ENCODE peak calls at places on chromosomes 5 and 9, in seven cellular contexts. U is transverse colon; A is activated naive CD8-positive, alpha-beta T cell treated with anti-CD3 and anti-CD28 coated beads, Interleukin-2, amount 10 ng/mL, durations not matched to agents 7 days and 5 days; H is DMS79; T is stimulated activated CD4-positive, alpha-beta T cell treated with anti-CD3 and anti-CD28 coated beads, Interleukin-1b, Interleukin-23, amount 100 ng/mL, for 1 hour; M is smooth muscle cell of the brain vasculature; Q is activated T-helper 1 cell treated with anti-CD3 and anti-CD28 coated beads, Interleukin-2, amount 50 U/mL, for 16 hours. F is an unnamed sample.

GRCh38 chr5:171533153-171533552 is 113.7 kb downstream of the FGF18 start:
- DNase-seq in U (no peak), A (no peak), H (no peak), T (no peak), M (no peak), Q (no peak), F (no peak)

GRCh38 chr5:132962429-132962928 is 955 bp downstream of the AFF4 start:
- DNase-seq in U (peak), A (no peak), H (peak), T (no peak), M (peak), Q (no peak), F (peak)

GRCh38 chr5:112418412-112419049 is 546 bp downstream of the EPB41L4A start:
- DNase-seq in U (peak), A (peak), H (peak), T (no peak), M (no peak), Q (no peak), F (no peak)

GRCh38 chr5:77431286-77431685 is 60.8 kb downstream of the WDR41 start:
- DNase-seq in U (no peak), A (no peak), H (no peak), T (no peak), M (no peak), Q (no peak), F (peak)

GRCh38 chr9:127283917-127284316 is 19.3 kb downstream of the GARNL3 start:
- DNase-seq in U (peak), A (no peak), H (no peak), T (no peak), M (no peak), Q (no peak), F (peak)

GRCh38 chr5:159883522-159883950 is 32.7 kb upstream of the ADRA1B start:
- DNase-seq in U (no peak), A (no peak), H (no peak), T (no peak), M (no peak), Q (no peak), F (peak)

GRCh38 chr5:149221731-149222342 is 49.8 kb upstream of the AFAP1L1 start:
- DNase-seq in U (no peak), A (no peak), H (no peak), T (no peak), M (no peak), Q (no peak), F (peak)

GRCh38 chr9:78213696-78214095 is 22.2 kb upstream of the CEP78 start:
- DNase-seq in U (no peak), A (no peak), H (no peak), T (no peak), M (no peak), Q (no peak), F (peak)

GRCh38 chr5:23343121-23343520 is 164.3 kb upstream of the PRDM9 start:
- DNase-seq in U (no peak), A (no peak), H (no peak), T (no peak), M (no peak), Q (no peak), F (no peak)

GRCh38 chr5:81393783-81394718 is at the start of gene ACOT12:
- DNase-seq in U (no peak), A (peak), H (no peak), T (no peak), M (no peak), Q (no peak), F (peak)

GRCh38 chr5:123670981-123671557 is 159.1 kb downstream of the CSNK1G3 start:
- DNase-seq in U (peak), A (no peak), H (no peak), T (no peak), M (no peak), Q (no peak), F (peak)

GRCh38 chr5:141105350-141105749 is 5.1 kb downstream of the PCDHB3 start:
- DNase-seq in U (no peak), A (no peak), H (no peak), T (no peak), M (no peak), Q (no peak), F (no peak)

GRCh38 chr9:127540664-127541041 is 71.4 kb upstream of the STXBP1 start:
- DNase-seq in U (no peak), A (no peak), H (no peak), T (no peak), M (no peak), Q (no peak), F (peak)

GRCh38 chr9:108586451-108586850 is 269.3 kb downstream of the ACTL7B start:
- DNase-seq in U (no peak), A (no peak), H (no peak), T (no peak), M (no peak), Q (no peak), F (no peak)

GRCh38 chr9:127904888-127905728 is 5.7 kb upstream of the ST6GALNAC6 start:
- DNase-seq in U (peak), A (peak), H (no peak), T (peak), M (no peak), Q (peak), F (no peak)

GRCh38 chr5:111385970-111386831 is 126.1 kb downstream of the STARD4 start:
- DNase-seq in U (no peak), A (no peak), H (peak), T (no peak), M (no peak), Q (no peak), F (no peak)

GRCh38 chr9:81719972-81720371 is 30.6 kb upstream of the TLE1 start:
- DNase-seq in U (no peak), A (no peak), H (no peak), T (no peak), M (no peak), Q (no peak), F (no peak)

GRCh38 chr9:68898781-68899439 is 115.0 kb downstream of the PRKACG start:
- DNase-seq in U (no peak), A (no peak), H (no peak), T (no peak), M (no peak), Q (no peak), F (no peak)

GRCh38 chr5:139431706-139432105 is 7.6 kb downstream of the DNAJC18 start:
- DNase-seq in U (no peak), A (no peak), H (no peak), T (no peak), M (no peak), Q (no peak), F (peak)

GRCh38 chr5:83714780-83715179 is 5.9 kb downstream of the HAPLN1 start:
- DNase-seq in U (no peak), A (no peak), H (no peak), T (no peak), M (no peak), Q (no peak), F (no peak)

GRCh38 chr9:115944166-115944948 is 209.2 kb upstream of the PAPPA start:
- DNase-seq in U (peak), A (no peak), H (no peak), T (no peak), M (peak), Q (no peak), F (peak)

GRCh38 chr9:123543492-123543891 is 187.5 kb downstream of the CRB2 start:
- DNase-seq in U (no peak), A (no peak), H (no peak), T (no peak), M (no peak), Q (no peak), F (no peak)

GRCh38 chr9:30796806-30797205 is 1587.6 kb upstream of the ACO1 start:
- DNase-seq in U (no peak), A (no peak), H (no peak), T (no peak), M (no peak), Q (no peak), F (no peak)

GRCh38 chr9:38368731-38369130 is 23.8 kb upstream of the ALDH1B1 start:
- DNase-seq in U (no peak), A (no peak), H (no peak), T (no peak), M (no peak), Q (no peak), F (no peak)

GRCh38 chr9:131731237-131731995 is 8.5 kb downstream of the RAPGEF1 start:
- DNase-seq in U (no peak), A (no peak), H (peak), T (no peak), M (no peak), Q (no peak), F (peak)

GRCh38 chr5:159156839-159157238 is 52.5 kb downstream of the RNF145 start:
- DNase-seq in U (peak), A (no peak), H (no peak), T (peak), M (peak), Q (no peak), F (peak)

GRCh38 chr5:109411627-109412026 is 1.9 kb upstream of the PJA2 start:
- DNase-seq in U (no peak), A (no peak), H (no peak), T (no peak), M (peak), Q (no peak), F (peak)

GRCh38 chr9:15304620-15305019 is 2.4 kb downstream of the TTC39B start:
- DNase-seq in U (no peak), A (no peak), H (no peak), T (no peak), M (no peak), Q (no peak), F (no peak)

GRCh38 chr5:138770291-138770690 is 17.1 kb downstream of the CTNNA1 start:
- DNase-seq in U (no peak), A (no peak), H (no peak), T (no peak), M (no peak), Q (no peak), F (no peak)

GRCh38 chr5:43227655-43228054 is 35.6 kb downstream of the NIM1K start:
- DNase-seq in U (no peak), A (no peak), H (no peak), T (no peak), M (peak), Q (no peak), F (peak)

F was measured in ELR.